ENCODE peak calls at places on chromosomes 11 and 22, in nine cellular contexts. Z, G, W, C, R, E, T, F and L are unnamed samples.

GRCh38 chr11:92681606-92682005 is 287.8 kb upstream of the MTNR1B start:
- DNase-seq in G (no peak), R (no peak), Z (no peak), E (no peak), F (no peak), C (no peak), T (no peak), W (no peak), L (no peak)

GRCh38 chr22:18048441-18048898 is 24.1 kb upstream of the MICAL3 start:
- DNase-seq in F (no peak), T (no peak), R (no peak), Z (peak; percentile 20), W (no peak), C (no peak), E (peak; percentile 25), G (no peak), L (no peak)

GRCh38 chr22:37484115-37485005 is 1.8 kb downstream of the MFNG start:
- DNase-seq in R (no peak), F (peak; percentile 77), E (no peak), T (peak; percentile 52), C (peak; percentile 61), Z (no peak), G (peak; percentile 59), W (no peak), L (peak; percentile 90)

GRCh38 chr11:75840560-75840959 is 25.6 kb downstream of the UVRAG start:
- DNase-seq in G (no peak), F (no peak), C (no peak), E (no peak), W (no peak), T (no peak), Z (no peak), R (no peak), L (no peak)

GRCh38 chr11:45355706-45356041 is 69.5 kb upstream of the SYT13 start:
- DNase-seq in G (no peak), F (no peak), E (no peak), W (no peak), R (no peak), T (no peak), Z (no peak), C (no peak), L (no peak)

GRCh38 chr11:131888230-131888826 is 517.9 kb downstream of the NTM start:
- DNase-seq in Z (peak; percentile 91), G (no peak), R (no peak), E (peak; percentile 85), F (no peak), W (no peak), T (no peak), C (no peak), L (no peak)

GRCh38 chr11:43969543-43969942 is 27.1 kb downstream of the C11orf96 start:
- DNase-seq in C (peak; percentile 15), R (no peak), E (peak; percentile 56), Z (peak; percentile 46), W (no peak), F (no peak), G (no peak), T (no peak), L (no peak)

GRCh38 chr11:122319842-122320555 is 204.0 kb upstream of the BLID start:
- DNase-seq in R (no peak), T (no peak), G (no peak), F (no peak), E (no peak), Z (no peak), C (no peak), W (no peak), L (no peak)

GRCh38 chr11:134760957-134761356 is 348.9 kb upstream of the B3GAT1 start:
- DNase-seq in T (no peak), F (no peak), G (no peak), W (no peak), C (no peak), R (no peak), Z (no peak), E (no peak), L (no peak)

GRCh38 chr11:134100171-134100570 is 31.3 kb downstream of the JAM3 start:
- DNase-seq in C (no peak), T (no peak), E (no peak), R (no peak), Z (no peak), F (no peak), W (no peak), G (no peak), L (no peak)

GRCh38 chr11:64185323-64186204 is at the start of gene STIP1:
- DNase-seq in W (peak; percentile 100), G (peak; percentile 93), R (peak; percentile 99), C (peak; percentile 100), F (peak; percentile 99), Z (peak; percentile 100), T (peak; percentile 98), E (peak; percentile 100), L (peak; percentile 100)
- TF ChIP-seq CTCF in W (peak; percentile 16), G (no peak), R (no peak), C (peak; percentile 10), F (peak; percentile 36), Z (peak; percentile 53), T (peak; percentile 67), E (peak; percentile 41), L (no peak)

GRCh38 chr11:777288-778255 is at the start of gene GATD1:
- DNase-seq in E (peak; percentile 74), Z (peak; percentile 90), G (peak; percentile 98), W (peak; percentile 46), C (peak; percentile 87), F (peak; percentile 85), T (peak; percentile 94), R (peak; percentile 94), L (peak; percentile 87)

GRCh38 chr11:773830-774229 is 3.5 kb downstream of the GATD1 start:
- DNase-seq in F (no peak), E (no peak), C (no peak), T (no peak), G (no peak), W (no peak), Z (no peak), R (no peak), L (no peak)

GRCh38 chr11:774873-775592 is 2.3 kb downstream of the GATD1 start:
- DNase-seq in F (no peak), R (peak; percentile 15), G (no peak), Z (peak; percentile 39), E (peak; percentile 61), T (no peak), W (no peak), C (no peak), L (no peak)

GRCh38 chr11:779120-779954 is 2.0 kb upstream of the GATD1 start:
- DNase-seq in C (no peak), T (no peak), R (peak; percentile 11), E (no peak), W (no peak), Z (no peak), F (no peak), G (no peak), L (no peak)

DNA sequence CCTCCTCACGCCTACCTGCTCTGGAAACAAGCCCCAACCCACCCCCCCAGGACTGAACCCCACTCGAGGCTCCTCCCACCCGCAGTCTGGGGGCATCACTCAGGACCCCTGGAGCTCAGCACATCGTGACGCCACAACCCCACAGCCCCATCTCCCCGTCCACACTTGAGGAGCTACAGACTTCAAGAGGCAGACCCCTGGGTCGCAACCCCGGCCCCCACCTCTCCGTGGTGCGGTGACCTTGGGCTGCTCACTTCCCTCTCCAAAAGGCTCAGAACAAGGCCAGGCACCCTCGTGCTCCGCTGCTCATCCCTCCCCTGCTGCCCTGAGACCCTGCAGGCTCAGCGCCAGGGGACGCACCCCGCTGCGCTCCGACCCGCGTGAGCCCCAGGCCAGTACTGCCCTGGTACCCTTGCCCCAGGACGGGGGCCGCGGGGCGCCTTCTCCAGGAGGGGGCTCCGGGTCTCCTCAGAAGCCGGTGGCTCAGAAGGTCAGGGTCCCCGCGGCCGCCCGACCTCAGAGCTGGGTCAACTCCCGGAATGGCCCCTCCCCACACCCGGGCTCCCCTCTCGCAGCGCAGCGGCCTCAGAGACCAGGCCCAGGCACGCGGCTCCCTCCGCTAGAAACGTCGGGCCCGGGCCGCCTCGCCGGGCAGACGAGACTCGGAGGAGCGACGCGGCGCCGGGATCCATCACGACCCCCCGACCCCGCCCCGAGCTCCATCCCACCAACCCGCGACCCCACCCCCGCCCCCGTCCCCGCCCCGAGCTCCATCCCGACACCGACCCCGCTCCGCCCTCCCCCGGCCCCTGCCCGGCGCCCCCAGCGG is 614 bp downstream of the GATD1 start:
- DNase-seq in C (no peak), W (no peak), Z (peak; percentile 33), F (no peak), G (no peak), T (peak; percentile 32), E (no peak), R (peak; percentile 73), L (no peak)
- TF ChIP-seq CTCF in C (no peak), W (no peak), Z (no peak), F (no peak), G (no peak), T (no peak), E (no peak), R (no peak), L (no peak)

GRCh38 chr11:64875369-64876225 is 2.8 kb downstream of the EHD1 start:
- DNase-seq in E (no peak), Z (no peak), W (no peak), F (no peak), R (no peak), T (no peak), C (no peak), G (no peak), L (no peak)
- TF ChIP-seq CTCF in E (peak; percentile 7), Z (no peak), W (no peak), F (no peak), R (no peak), T (no peak), C (no peak), G (no peak), L (no peak)

GRCh38 chr11:63979426-63979825 is 5.0 kb downstream of the COX8A start:
- DNase-seq in Z (no peak), F (no peak), C (no peak), G (no peak), E (no peak), T (no peak), R (no peak), W (no peak), L (no peak)

GRCh38 chr11:63970902-63971301 is 3.5 kb upstream of the COX8A start:
- DNase-seq in G (no peak), R (no peak), F (no peak), E (no peak), T (no peak), W (no peak), Z (no peak), C (no peak), L (no peak)

GRCh38 chr11:63978551-63979235 is 4.3 kb downstream of the COX8A start:
- DNase-seq in E (no peak), C (no peak), R (no peak), G (no peak), T (no peak), W (no peak), Z (no peak), F (no peak), L (no peak)

DNA sequence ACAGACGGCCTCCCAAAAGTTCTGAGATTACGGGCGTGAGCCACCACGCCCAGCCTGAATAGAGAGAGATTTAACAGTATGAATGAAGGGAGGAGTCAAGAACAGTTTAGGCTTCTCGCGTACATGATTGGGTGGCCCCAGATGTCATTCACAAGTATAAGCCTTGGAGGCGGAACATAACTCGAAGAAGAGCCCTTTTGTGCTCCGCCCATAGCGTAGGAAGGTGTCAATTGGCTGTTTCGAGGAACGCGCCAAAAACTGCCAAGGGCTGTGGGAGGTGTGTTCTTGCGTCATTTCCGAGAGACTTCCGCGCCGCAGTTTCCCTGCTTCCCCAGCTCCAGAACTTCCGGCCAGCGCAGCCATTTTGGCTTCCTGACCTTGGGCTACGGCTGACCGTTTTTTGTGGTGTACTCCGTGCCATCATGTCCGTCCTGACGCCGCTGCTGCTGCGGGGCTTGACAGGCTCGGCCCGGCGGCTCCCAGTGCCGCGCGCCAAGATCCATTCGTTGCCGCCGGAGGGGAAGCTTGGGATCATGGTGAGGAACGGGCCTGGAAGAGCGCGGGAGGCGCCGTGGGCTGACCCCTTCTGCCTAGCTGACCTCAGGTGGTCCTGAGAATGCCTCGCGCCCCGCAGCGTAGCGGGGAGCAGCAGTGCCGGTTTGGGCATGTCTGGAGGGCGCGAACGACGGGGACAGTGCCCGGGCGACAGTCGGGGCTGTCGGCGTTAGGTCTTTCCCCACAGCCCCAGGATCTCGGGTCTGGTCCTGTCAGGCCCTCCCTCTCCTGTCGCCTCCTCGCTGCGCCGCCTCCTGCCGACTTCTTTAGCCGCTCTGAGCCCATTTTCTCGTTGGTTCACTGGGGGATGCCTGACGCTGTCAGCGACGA is at the start of gene COX8A:
- DNase-seq in E (peak; percentile 100), Z (peak; percentile 100), F (peak; percentile 99), G (peak; percentile 78), C (peak; percentile 99), W (peak; percentile 100), T (peak; percentile 99), R (peak; percentile 95), L (peak; percentile 98)
- TF ChIP-seq CTCF in E (no peak), Z (no peak), F (no peak), G (no peak), C (no peak), W (no peak), T (peak; percentile 23), R (no peak), L (no peak)